ENCODE peak calls at places on chromosome 21, in four cellular contexts. One of them, this sample, is unnamed.

GRCh38 chr21:25895565-25896205 is 160.9 kb downstream of the GABPA start:
- DNase-seq in stimulated activated CD8-positive, alpha-beta memory T cell treated with anti-CD3 and anti-CD28 coated beads, Interleukin-15, amount 100 ng/mL, for 4 hours: no peak
- DNase-seq in NAMALWA: peak; percentile 74
- DNase-seq in GM03348: peak; percentile 64
- DNase-seq in this sample: peak; percentile 25

GRCh38 chr21:27688773-27689172 is 721.9 kb upstream of the ADAMTS5 start:
- DNase-seq in stimulated activated CD8-positive, alpha-beta memory T cell treated with anti-CD3 and anti-CD28 coated beads, Interleukin-15, amount 100 ng/mL, for 4 hours: no peak
- DNase-seq in NAMALWA: no peak
- DNase-seq in GM03348: no peak
- DNase-seq in this sample: no peak

GRCh38 chr21:39353295-39353694 is 4.4 kb upstream of the HMGN1 start:
- DNase-seq in stimulated activated CD8-positive, alpha-beta memory T cell treated with anti-CD3 and anti-CD28 coated beads, Interleukin-15, amount 100 ng/mL, for 4 hours: no peak
- DNase-seq in NAMALWA: no peak
- DNase-seq in GM03348: no peak
- DNase-seq in this sample: peak; percentile 13

GRCh38 chr21:35382696-35383095 is 333.6 kb upstream of the RUNX1 start:
- DNase-seq in stimulated activated CD8-positive, alpha-beta memory T cell treated with anti-CD3 and anti-CD28 coated beads, Interleukin-15, amount 100 ng/mL, for 4 hours: no peak
- DNase-seq in NAMALWA: no peak
- DNase-seq in GM03348: no peak
- DNase-seq in this sample: no peak

GRCh38 chr21:38669186-38669585 is 136.5 kb upstream of the ETS2 start:
- DNase-seq in stimulated activated CD8-positive, alpha-beta memory T cell treated with anti-CD3 and anti-CD28 coated beads, Interleukin-15, amount 100 ng/mL, for 4 hours: no peak
- DNase-seq in NAMALWA: peak; percentile 50
- DNase-seq in GM03348: peak; percentile 36
- DNase-seq in this sample: peak; percentile 17

GRCh38 chr21:39451332-39452206 is at the start of gene SH3BGR:
- DNase-seq in stimulated activated CD8-positive, alpha-beta memory T cell treated with anti-CD3 and anti-CD28 coated beads, Interleukin-15, amount 100 ng/mL, for 4 hours: no peak
- DNase-seq in NAMALWA: no peak
- DNase-seq in GM03348: no peak
- DNase-seq in this sample: no peak

GRCh38 chr21:42748620-42749176 is 95.3 kb downstream of the PDE9A start:
- DNase-seq in stimulated activated CD8-positive, alpha-beta memory T cell treated with anti-CD3 and anti-CD28 coated beads, Interleukin-15, amount 100 ng/mL, for 4 hours: no peak
- DNase-seq in NAMALWA: no peak
- DNase-seq in GM03348: no peak
- DNase-seq in this sample: no peak

GRCh38 chr21:41611966-41612606 is 104.1 kb upstream of the TMPRSS2 start:
- DNase-seq in stimulated activated CD8-positive, alpha-beta memory T cell treated with anti-CD3 and anti-CD28 coated beads, Interleukin-15, amount 100 ng/mL, for 4 hours: no peak
- DNase-seq in NAMALWA: peak; percentile 57
- DNase-seq in GM03348: no peak
- DNase-seq in this sample: no peak